ENCODE peak calls at places on chromosomes 11 and 22, in nine cellular contexts. W is PC-3, A is pancreas, K is fibroblast of lung, R is lower lobe of right lung, T is neural progenitor cell, U is psoas muscle, N is Peyer's patch, S is body of pancreas. B is an unnamed sample. For H3K9me3 and H3K4me1, the result is how much of the 10 kb centered on the place peaks cover.

GRCh38 chr11:79185351-79185750 is 255.5 kb downstream of the TENM4 start:
- DNase-seq in W (no peak), A (no peak), K (no peak), R (no peak), T (no peak), U (no peak), N (no peak), S (peak), B (no peak)

GRCh38 chr11:96019271-96019670 is 95.4 kb upstream of the MTMR2 start:
- DNase-seq in W (no peak), A (no peak), K (no peak), R (no peak), T (no peak), U (no peak), N (no peak), S (no peak), B (no peak)

GRCh38 chr11:69905611-69906452 is 86.6 kb upstream of the FGF3 start:
- DNase-seq in W (no peak), A (no peak), K (no peak), R (no peak), T (no peak), U (peak), N (peak), S (no peak), B (peak)

GRCh38 chr22:19716041-19716828 is 1.9 kb downstream of the SEPTIN5 start:
- DNase-seq in W (no peak), A (no peak), K (no peak), R (no peak), T (no peak), U (no peak), N (no peak), S (no peak), B (peak)

GRCh38 chr11:46677169-46677568 is 23.2 kb downstream of the ARHGAP1 start:
- DNase-seq in W (no peak), A (peak), K (no peak), R (no peak), T (no peak), U (no peak), N (no peak), S (no peak), B (no peak)

GRCh38 chr11:68328374-68329091 is 16.1 kb downstream of the LRP5 start:
- DNase-seq in W (no peak), A (no peak), K (peak), R (no peak), T (peak), U (no peak), N (no peak), S (peak), B (no peak)

GRCh38 chr11:114799524-114799923 is 121.2 kb downstream of the NXPE2 start:
- DNase-seq in W (no peak), A (no peak), K (no peak), R (no peak), T (peak), U (no peak), N (no peak), S (no peak), B (no peak)

GRCh38 chr11:48047616-48048015 is 67.3 kb downstream of the PTPRJ start:
- DNase-seq in W (no peak), A (no peak), K (peak), R (no peak), T (no peak), U (no peak), N (no peak), S (no peak), B (peak)

GRCh38 chr11:22798890-22799289 is 30.7 kb downstream of the SVIP start:
- DNase-seq in W (no peak), A (no peak), K (no peak), R (no peak), T (no peak), U (no peak), N (no peak), S (no peak), B (no peak)

GRCh38 chr11:22795914-22796313 is 33.7 kb downstream of the SVIP start:
- DNase-seq in W (peak), A (no peak), K (no peak), R (no peak), T (no peak), U (no peak), N (no peak), S (no peak), B (no peak)

GRCh38 chr11:22800482-22800881 is 29.1 kb downstream of the SVIP start:
- DNase-seq in W (no peak), A (no peak), K (no peak), R (no peak), T (no peak), U (no peak), N (no peak), S (no peak), B (no peak)

GRCh38 chr11:22792497-22792896 is 37.1 kb downstream of the SVIP start:
- DNase-seq in W (peak), A (no peak), K (peak), R (no peak), T (no peak), U (no peak), N (no peak), S (no peak), B (no peak)

DNA sequence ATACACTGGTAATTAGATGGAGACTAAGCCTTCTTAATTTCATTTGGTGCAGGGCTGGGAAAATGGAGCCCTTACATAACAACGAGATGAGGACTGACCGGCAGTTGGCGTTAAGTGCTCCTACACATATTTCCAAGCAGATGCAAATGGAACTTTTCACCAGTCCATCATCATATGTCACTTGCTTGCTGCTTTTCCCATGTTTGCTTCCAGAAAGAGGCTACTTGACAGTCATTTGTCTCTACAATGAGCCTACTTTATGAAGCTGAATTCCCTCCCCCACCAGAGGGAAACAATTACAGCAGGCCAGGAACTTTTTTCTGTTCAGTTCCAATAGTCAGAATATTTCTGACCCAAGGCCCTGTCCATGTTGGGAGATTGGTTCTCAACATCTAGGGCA is 32.5 kb downstream of the SVIP start:
- DNase-seq in W (no peak), A (no peak), K (no peak), R (no peak), T (no peak), U (no peak), N (no peak), S (no peak), B (no peak)
- H3K27ac ChIP-seq in W (no peak), A (no peak), K (no peak), R (no peak), T (no peak), U (no peak), N (no peak), S (no peak), B (no peak)

GRCh38 chr22:46605117-46605516 is 15.1 kb upstream of the GRAMD4 start:
- DNase-seq in W (no peak), A (no peak), K (no peak), R (no peak), T (no peak), U (no peak), N (no peak), S (no peak), B (no peak)
- H3K9me3 ChIP-seq in W (under half), A (under half), K (under half), R (under half), T (under half), U (under half), N (under half), S (under half), B (under half)

GRCh38 chr11:86624366-86624765 is 48.0 kb downstream of the ME3 start:
- DNase-seq in W (no peak), A (no peak), K (no peak), R (no peak), T (no peak), U (no peak), N (no peak), S (peak), B (no peak)

GRCh38 chr11:86623736-86624135 is 48.7 kb downstream of the ME3 start:
- DNase-seq in W (no peak), A (no peak), K (no peak), R (no peak), T (no peak), U (no peak), N (no peak), S (no peak), B (no peak)

GRCh38 chr11:86621854-86622253 is 50.6 kb downstream of the ME3 start:
- DNase-seq in W (no peak), A (no peak), K (no peak), R (no peak), T (no peak), U (no peak), N (no peak), S (no peak), B (no peak)

GRCh38 chr11:86623041-86623621 is 49.3 kb downstream of the ME3 start:
- DNase-seq in W (no peak), A (no peak), K (peak), R (no peak), T (no peak), U (no peak), N (no peak), S (no peak), B (no peak)

DNA sequence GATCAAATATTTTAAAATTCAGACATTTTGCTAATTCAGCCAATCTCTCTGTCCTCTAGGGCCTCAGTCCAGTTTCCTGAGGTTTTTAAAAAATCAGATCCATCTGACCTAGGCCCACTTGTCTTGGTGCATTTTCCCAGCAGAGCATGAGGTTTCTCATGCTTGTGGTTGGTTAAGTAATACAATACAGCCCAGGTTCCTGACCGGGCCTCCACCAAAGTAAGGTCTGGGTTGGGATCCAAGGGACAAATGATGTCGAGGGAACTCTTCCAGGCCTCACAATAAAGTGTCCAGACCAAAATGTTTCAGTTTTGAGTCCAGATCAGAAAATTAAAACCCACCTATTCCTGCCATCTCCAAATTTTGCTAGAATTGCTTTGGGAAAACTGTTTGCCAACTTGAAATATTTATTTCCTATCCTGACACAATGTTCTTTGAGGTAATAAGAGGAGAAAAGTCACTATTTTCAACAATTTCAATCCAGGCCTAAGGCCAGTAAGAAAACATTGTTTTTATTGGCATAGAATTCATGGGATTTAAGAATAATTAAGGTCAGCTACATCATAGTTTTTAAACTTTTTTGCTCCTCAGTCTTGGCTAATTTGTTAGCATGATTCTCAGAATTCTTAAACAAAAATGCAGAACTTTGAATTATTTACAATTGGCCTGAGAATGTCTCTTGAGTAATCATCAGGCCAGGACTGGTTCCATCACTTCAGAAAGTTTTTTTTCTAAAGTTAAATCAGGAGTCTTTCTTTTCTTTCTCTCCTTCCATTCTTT is 51.4 kb downstream of the ME3 start:
- DNase-seq in W (no peak), A (no peak), K (peak), R (no peak), T (no peak), U (no peak), N (no peak), S (no peak), B (no peak)
- H3K4me1 ChIP-seq in W (under half), A (under half), K (under half), R (under half), T (under half), U (under half), N (under half), S (under half), B (under half)

DNA sequence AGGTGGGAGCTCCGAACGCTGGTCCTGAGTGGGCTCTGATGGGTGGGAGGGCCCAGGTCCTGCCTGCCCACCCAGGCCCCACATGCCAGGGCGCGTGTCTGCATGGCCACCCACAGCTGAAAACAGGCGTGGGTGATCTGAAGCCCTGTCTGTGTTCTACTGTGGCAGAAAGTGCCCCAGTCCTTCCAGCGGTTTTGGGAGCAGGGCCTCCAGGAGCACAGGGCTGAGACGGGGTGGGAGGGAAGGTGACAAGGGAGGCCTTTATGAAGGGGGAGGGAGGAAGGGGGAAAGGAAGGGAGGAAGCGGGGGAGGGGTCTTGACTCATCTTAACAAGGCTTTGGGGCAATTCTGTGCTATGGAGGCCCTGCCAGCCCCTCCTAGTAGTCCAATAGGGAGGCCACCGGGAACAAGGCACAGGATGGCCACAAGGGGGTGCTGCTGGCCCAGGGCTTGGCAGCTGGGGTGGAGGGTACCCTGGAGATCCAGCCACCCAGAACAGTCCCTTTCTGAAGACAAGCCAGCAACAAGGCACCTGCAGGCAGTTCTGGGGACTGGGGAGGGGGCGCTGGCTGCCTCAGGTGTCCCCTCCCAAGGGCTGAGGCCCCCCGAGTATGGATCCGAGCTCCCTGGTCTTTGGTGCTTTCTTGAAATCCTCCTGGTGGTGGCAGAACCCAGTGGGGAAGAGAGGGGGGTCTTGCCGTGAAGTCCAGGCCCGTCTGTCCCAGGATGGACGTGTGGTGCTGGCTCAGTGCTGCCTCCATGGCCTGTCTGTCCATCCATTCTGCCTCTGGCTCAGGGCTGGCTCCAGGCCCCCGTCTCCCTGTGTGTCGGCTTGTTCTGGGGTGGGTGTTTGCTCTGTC is 6.3 kb upstream of the FADS3 start:
- DNase-seq in W (peak), A (peak), K (peak), R (peak), T (peak), U (peak), N (peak), S (peak), B (peak)
- H3K27ac ChIP-seq in W (no peak), A (no peak), K (no peak), R (no peak), T (no peak), U (no peak), N (no peak), S (no peak), B (no peak)

DNA sequence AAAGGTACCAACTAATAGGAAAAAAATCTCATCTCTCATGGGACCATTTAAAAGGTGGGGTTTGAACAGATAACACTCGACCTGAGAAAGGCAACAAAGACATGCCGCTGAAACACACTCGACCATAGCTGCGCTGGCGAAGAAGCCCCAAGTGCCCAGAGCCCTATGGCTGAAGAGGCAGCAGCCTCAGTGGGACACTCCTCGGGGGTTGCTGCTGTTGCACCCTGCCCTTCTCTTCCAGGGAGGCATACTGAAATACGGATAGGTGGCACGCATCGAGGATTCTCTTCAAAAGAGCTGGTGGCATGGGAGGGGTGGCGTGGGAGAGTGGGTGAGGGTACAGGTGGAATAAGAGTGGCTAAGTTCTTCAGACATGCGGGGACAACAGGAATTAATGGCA is 18.5 kb upstream of the PHLDA2 start:
- DNase-seq in W (no peak), A (no peak), K (no peak), R (no peak), T (no peak), U (no peak), N (no peak), S (no peak), B (no peak)
- H3K9me3 ChIP-seq in W (under half), A (under half), K (under half), R (under half), T (under half), U (under half), N (under half), S (under half), B (under half)

B was measured in left lung.